ENCODE peak calls at places on chromosome 1, in nine cellular contexts. L, U, D, F, P, Y, C, W and R are unnamed samples. For H3K4me1, the result is how much of the 10 kb centered on the place peaks cover.

GRCh38 chr1:154714638-154715037 is 106.7 kb upstream of the ADAR start:
- DNase-seq in L (no peak), U (peak), D (no peak), F (no peak), P (no peak), Y (no peak), C (peak), W (peak), R (peak)

GRCh38 chr1:182357913-182358312 is 33.7 kb downstream of the GLUL start:
- DNase-seq in L (no peak), U (no peak), D (no peak), F (no peak), P (no peak), Y (no peak), C (no peak), W (no peak), R (no peak)

GRCh38 chr1:199122532-199123311 is 483.9 kb downstream of the PTPRC start:
- DNase-seq in L (no peak), U (peak), D (no peak), F (no peak), P (no peak), Y (no peak), C (no peak), W (no peak), R (no peak)

GRCh38 chr1:65670518-65670917 is 122.2 kb upstream of the PDE4B start:
- DNase-seq in L (no peak), U (no peak), D (no peak), F (no peak), P (no peak), Y (no peak), C (no peak), W (no peak), R (no peak)

GRCh38 chr1:229203030-229203751 is 67.7 kb upstream of the RAB4A start:
- DNase-seq in L (peak), U (peak), D (peak), F (no peak), P (no peak), Y (peak), C (peak), W (no peak), R (no peak)

GRCh38 chr1:9031484-9032259 is 5.4 kb upstream of the SLC2A7 start:
- DNase-seq in L (no peak), U (no peak), D (no peak), F (no peak), P (peak), Y (no peak), C (no peak), W (no peak), R (no peak)

GRCh38 chr1:169321539-169321938 is 46.1 kb downstream of the NME7 start:
- DNase-seq in L (no peak), U (peak), D (no peak), F (no peak), P (no peak), Y (no peak), C (no peak), W (no peak), R (no peak)

GRCh38 chr1:218674280-218674773 is 329.2 kb downstream of the TGFB2 start:
- DNase-seq in L (peak), U (peak), D (peak), F (no peak), P (no peak), Y (peak), C (peak), W (peak), R (peak)

GRCh38 chr1:19866029-19866428 is 16.2 kb upstream of the OTUD3 start:
- DNase-seq in L (no peak), U (no peak), D (no peak), F (no peak), P (no peak), Y (no peak), C (no peak), W (no peak), R (no peak)

GRCh38 chr1:165153182-165153581 is 203.3 kb downstream of the LMX1A start:
- DNase-seq in L (no peak), U (no peak), D (no peak), F (no peak), P (no peak), Y (no peak), C (no peak), W (no peak), R (no peak)

GRCh38 chr1:185787238-185787637 is 53.0 kb downstream of the HMCN1 start:
- DNase-seq in L (no peak), U (no peak), D (no peak), F (no peak), P (no peak), Y (no peak), C (no peak), W (peak), R (no peak)

GRCh38 chr1:205481629-205482071 is 22.8 kb upstream of the CDK18 start:
- DNase-seq in L (no peak), U (no peak), D (no peak), F (no peak), P (no peak), Y (no peak), C (no peak), W (no peak), R (peak)

GRCh38 chr1:165129568-165130164 is 226.8 kb downstream of the LMX1A start:
- DNase-seq in L (peak), U (peak), D (peak), F (peak), P (peak), Y (peak), C (peak), W (peak), R (peak)

GRCh38 chr1:83053446-83053845 is 945.5 kb downstream of the TTLL7 start:
- DNase-seq in L (no peak), U (no peak), D (no peak), F (no peak), P (no peak), Y (no peak), C (no peak), W (no peak), R (no peak)

GRCh38 chr1:26318338-26319064 is 743 bp downstream of the CD52 start:
- DNase-seq in L (no peak), U (no peak), D (no peak), F (no peak), P (no peak), Y (no peak), C (no peak), W (peak), R (no peak)

GRCh38 chr1:164743991-164744390 is 185.0 kb downstream of the PBX1 start:
- DNase-seq in L (no peak), U (no peak), D (no peak), F (no peak), P (no peak), Y (no peak), C (no peak), W (no peak), R (no peak)

GRCh38 chr1:248793592-248793991 is 32.1 kb downstream of the SH3BP5L start:
- DNase-seq in L (no peak), U (no peak), D (no peak), F (no peak), P (no peak), Y (peak), C (no peak), W (no peak), R (no peak)

GRCh38 chr1:115678141-115678540 is 36.4 kb downstream of the VANGL1 start:
- DNase-seq in L (no peak), U (peak), D (no peak), F (no peak), P (no peak), Y (no peak), C (no peak), W (no peak), R (no peak)

GRCh38 chr1:115679141-115679611 is 37.4 kb downstream of the VANGL1 start:
- DNase-seq in L (peak), U (peak), D (no peak), F (peak), P (no peak), Y (no peak), C (peak), W (peak), R (no peak)

GRCh38 chr1:115677570-115677969 is 35.8 kb downstream of the VANGL1 start:
- DNase-seq in L (no peak), U (no peak), D (no peak), F (no peak), P (no peak), Y (no peak), C (no peak), W (no peak), R (no peak)

GRCh38 chr1:115676498-115677171 is 34.9 kb downstream of the VANGL1 start:
- DNase-seq in L (no peak), U (peak), D (no peak), F (no peak), P (no peak), Y (no peak), C (peak), W (no peak), R (no peak)

GRCh38 chr1:115677172-115677542 is 35.4 kb downstream of the VANGL1 start:
- DNase-seq in L (no peak), U (peak), D (no peak), F (no peak), P (no peak), Y (peak), C (no peak), W (no peak), R (peak)
- H3K4me1 ChIP-seq in L (under half), U (under half), D (under half), F (under half), P (under half), Y (under half), C (half or more), W (under half), R (under half)

GRCh38 chr1:39569034-39569433 is 7.6 kb downstream of the PABPC4 start:
- DNase-seq in L (no peak), U (no peak), D (no peak), F (no peak), P (no peak), Y (no peak), C (no peak), W (no peak), R (no peak)
- H3K4me1 ChIP-seq in L (under half), U (under half), D (under half), F (under half), P (under half), Y (under half), C (under half), W (under half), R (under half)

GRCh38 chr1:156157506-156157905 is 4.1 kb downstream of the SEMA4A start:
- DNase-seq in L (no peak), U (no peak), D (no peak), F (no peak), P (no peak), Y (no peak), C (no peak), W (no peak), R (no peak)
- H3K4me1 ChIP-seq in L (under half), U (under half), D (under half), F (under half), P (under half), Y (under half), C (under half), W (under half), R (under half)

GRCh38 chr1:225777058-225777582 is 506 bp upstream of the SRP9 start:
- DNase-seq in L (no peak), U (no peak), D (no peak), F (no peak), P (no peak), Y (no peak), C (no peak), W (no peak), R (peak)
- H3K4me1 ChIP-seq in L (under half), U (under half), D (under half), F (under half), P (under half), Y (under half), C (under half), W (under half), R (under half)